ENCODE peak calls at places on chromosome 21, in ten cellular contexts. One of them, this sample, is unnamed.

GRCh38 chr21:46518983-46519583 is 60.4 kb downstream of the DIP2A start:
- DNase-seq in AG09309: no peak
- DNase-seq in activated CD8-positive, alpha-beta memory T cell treated with anti-CD3 and anti-CD28 coated beads, Interleukin-2, amount 50 U/mL, for 48 hours: no peak
- DNase-seq in A549: no peak
- DNase-seq in activated T-helper 1 cell treated with anti-CD3 and anti-CD28 coated beads, Interleukin-12 subunit alpha, Interleukin-12 subunit beta, Interleukin-2, Interleukin-4 antibody, amounts not matched to agents 30 ng/mL and 10 ng/mL and 1 ng/mL, durations not matched to agents 14 hours and 24 hours and 36 hours: no peak
- DNase-seq in left cardiac atrium: no peak
- DNase-seq in fibroblast of pulmonary artery: peak
- DNase-seq in HAP-1: no peak
- DNase-seq in cardiac fibroblast: no peak
- DNase-seq in posterior vena cava: no peak
- DNase-seq in this sample: no peak

GRCh38 chr21:45593162-45594022 is 50.1 kb upstream of the PCBP3 start:
- DNase-seq in posterior vena cava: peak
- DNase-seq in activated T-helper 1 cell treated with anti-CD3 and anti-CD28 coated beads, Interleukin-12 subunit alpha, Interleukin-12 subunit beta, Interleukin-2, Interleukin-4 antibody, amounts not matched to agents 30 ng/mL and 10 ng/mL and 1 ng/mL, durations not matched to agents 14 hours and 24 hours and 36 hours: no peak
- DNase-seq in A549: no peak
- DNase-seq in left cardiac atrium: no peak
- DNase-seq in activated CD8-positive, alpha-beta memory T cell treated with anti-CD3 and anti-CD28 coated beads, Interleukin-2, amount 50 U/mL, for 48 hours: no peak
- DNase-seq in HAP-1: no peak
- DNase-seq in cardiac fibroblast: no peak
- DNase-seq in fibroblast of pulmonary artery: no peak
- DNase-seq in AG09309: no peak
- DNase-seq in this sample: no peak

GRCh38 chr21:37245151-37245550 is 22.0 kb downstream of the VPS26C start:
- DNase-seq in left cardiac atrium: no peak
- DNase-seq in activated CD8-positive, alpha-beta memory T cell treated with anti-CD3 and anti-CD28 coated beads, Interleukin-2, amount 50 U/mL, for 48 hours: no peak
- DNase-seq in activated T-helper 1 cell treated with anti-CD3 and anti-CD28 coated beads, Interleukin-12 subunit alpha, Interleukin-12 subunit beta, Interleukin-2, Interleukin-4 antibody, amounts not matched to agents 30 ng/mL and 10 ng/mL and 1 ng/mL, durations not matched to agents 14 hours and 24 hours and 36 hours: no peak
- DNase-seq in posterior vena cava: no peak
- DNase-seq in A549: no peak
- DNase-seq in AG09309: no peak
- DNase-seq in HAP-1: no peak
- DNase-seq in cardiac fibroblast: no peak
- DNase-seq in fibroblast of pulmonary artery: no peak
- DNase-seq in this sample: no peak

GRCh38 chr21:29218749-29219148 is 80.0 kb upstream of the BACH1 start:
- DNase-seq in A549: no peak
- DNase-seq in cardiac fibroblast: no peak
- DNase-seq in fibroblast of pulmonary artery: no peak
- DNase-seq in activated T-helper 1 cell treated with anti-CD3 and anti-CD28 coated beads, Interleukin-12 subunit alpha, Interleukin-12 subunit beta, Interleukin-2, Interleukin-4 antibody, amounts not matched to agents 30 ng/mL and 10 ng/mL and 1 ng/mL, durations not matched to agents 14 hours and 24 hours and 36 hours: no peak
- DNase-seq in AG09309: no peak
- DNase-seq in left cardiac atrium: no peak
- DNase-seq in activated CD8-positive, alpha-beta memory T cell treated with anti-CD3 and anti-CD28 coated beads, Interleukin-2, amount 50 U/mL, for 48 hours: no peak
- DNase-seq in posterior vena cava: no peak
- DNase-seq in HAP-1: no peak
- DNase-seq in this sample: no peak

GRCh38 chr21:42565886-42566523 is 52.4 kb downstream of the SLC37A1 start:
- DNase-seq in A549: no peak
- DNase-seq in activated CD8-positive, alpha-beta memory T cell treated with anti-CD3 and anti-CD28 coated beads, Interleukin-2, amount 50 U/mL, for 48 hours: peak
- DNase-seq in left cardiac atrium: no peak
- DNase-seq in cardiac fibroblast: no peak
- DNase-seq in activated T-helper 1 cell treated with anti-CD3 and anti-CD28 coated beads, Interleukin-12 subunit alpha, Interleukin-12 subunit beta, Interleukin-2, Interleukin-4 antibody, amounts not matched to agents 30 ng/mL and 10 ng/mL and 1 ng/mL, durations not matched to agents 14 hours and 24 hours and 36 hours: no peak
- DNase-seq in fibroblast of pulmonary artery: no peak
- DNase-seq in posterior vena cava: peak
- DNase-seq in AG09309: no peak
- DNase-seq in HAP-1: no peak
- DNase-seq in this sample: peak

GRCh38 chr21:36478207-36478701 is 1.7 kb downstream of the CLDN14 start:
- DNase-seq in cardiac fibroblast: peak
- DNase-seq in activated CD8-positive, alpha-beta memory T cell treated with anti-CD3 and anti-CD28 coated beads, Interleukin-2, amount 50 U/mL, for 48 hours: peak
- DNase-seq in activated T-helper 1 cell treated with anti-CD3 and anti-CD28 coated beads, Interleukin-12 subunit alpha, Interleukin-12 subunit beta, Interleukin-2, Interleukin-4 antibody, amounts not matched to agents 30 ng/mL and 10 ng/mL and 1 ng/mL, durations not matched to agents 14 hours and 24 hours and 36 hours: no peak
- DNase-seq in HAP-1: no peak
- DNase-seq in left cardiac atrium: no peak
- DNase-seq in fibroblast of pulmonary artery: peak
- DNase-seq in posterior vena cava: peak
- DNase-seq in AG09309: peak
- DNase-seq in A549: peak
- DNase-seq in this sample: no peak

GRCh38 chr21:36504067-36505058 is 24.4 kb upstream of the CLDN14 start:
- DNase-seq in A549: peak
- DNase-seq in left cardiac atrium: no peak
- DNase-seq in AG09309: peak
- DNase-seq in activated T-helper 1 cell treated with anti-CD3 and anti-CD28 coated beads, Interleukin-12 subunit alpha, Interleukin-12 subunit beta, Interleukin-2, Interleukin-4 antibody, amounts not matched to agents 30 ng/mL and 10 ng/mL and 1 ng/mL, durations not matched to agents 14 hours and 24 hours and 36 hours: no peak
- DNase-seq in fibroblast of pulmonary artery: peak
- DNase-seq in cardiac fibroblast: peak
- DNase-seq in posterior vena cava: no peak
- DNase-seq in activated CD8-positive, alpha-beta memory T cell treated with anti-CD3 and anti-CD28 coated beads, Interleukin-2, amount 50 U/mL, for 48 hours: peak
- DNase-seq in HAP-1: peak
- DNase-seq in this sample: no peak

GRCh38 chr21:35051287-35051818 is 2.3 kb upstream of the RUNX1 start:
- DNase-seq in posterior vena cava: peak
- DNase-seq in A549: peak
- DNase-seq in fibroblast of pulmonary artery: peak
- DNase-seq in HAP-1: peak
- DNase-seq in activated CD8-positive, alpha-beta memory T cell treated with anti-CD3 and anti-CD28 coated beads, Interleukin-2, amount 50 U/mL, for 48 hours: peak
- DNase-seq in cardiac fibroblast: peak
- DNase-seq in AG09309: peak
- DNase-seq in left cardiac atrium: peak
- DNase-seq in activated T-helper 1 cell treated with anti-CD3 and anti-CD28 coated beads, Interleukin-12 subunit alpha, Interleukin-12 subunit beta, Interleukin-2, Interleukin-4 antibody, amounts not matched to agents 30 ng/mL and 10 ng/mL and 1 ng/mL, durations not matched to agents 14 hours and 24 hours and 36 hours: peak
- DNase-seq in this sample: peak

GRCh38 chr21:29697555-29698193 is 242.1 kb downstream of the GRIK1 start:
- DNase-seq in A549: no peak
- DNase-seq in left cardiac atrium: no peak
- DNase-seq in posterior vena cava: no peak
- DNase-seq in fibroblast of pulmonary artery: peak
- DNase-seq in AG09309: no peak
- DNase-seq in activated T-helper 1 cell treated with anti-CD3 and anti-CD28 coated beads, Interleukin-12 subunit alpha, Interleukin-12 subunit beta, Interleukin-2, Interleukin-4 antibody, amounts not matched to agents 30 ng/mL and 10 ng/mL and 1 ng/mL, durations not matched to agents 14 hours and 24 hours and 36 hours: no peak
- DNase-seq in HAP-1: no peak
- DNase-seq in cardiac fibroblast: peak
- DNase-seq in activated CD8-positive, alpha-beta memory T cell treated with anti-CD3 and anti-CD28 coated beads, Interleukin-2, amount 50 U/mL, for 48 hours: no peak
- DNase-seq in this sample: no peak

GRCh38 chr21:45595574-45596295 is 47.8 kb upstream of the PCBP3 start:
- DNase-seq in AG09309: no peak
- DNase-seq in fibroblast of pulmonary artery: no peak
- DNase-seq in activated CD8-positive, alpha-beta memory T cell treated with anti-CD3 and anti-CD28 coated beads, Interleukin-2, amount 50 U/mL, for 48 hours: no peak
- DNase-seq in posterior vena cava: peak
- DNase-seq in activated T-helper 1 cell treated with anti-CD3 and anti-CD28 coated beads, Interleukin-12 subunit alpha, Interleukin-12 subunit beta, Interleukin-2, Interleukin-4 antibody, amounts not matched to agents 30 ng/mL and 10 ng/mL and 1 ng/mL, durations not matched to agents 14 hours and 24 hours and 36 hours: no peak
- DNase-seq in HAP-1: no peak
- DNase-seq in A549: no peak
- DNase-seq in cardiac fibroblast: no peak
- DNase-seq in left cardiac atrium: no peak
- DNase-seq in this sample: no peak

GRCh38 chr21:45612096-45613019 is 31.2 kb upstream of the PCBP3 start:
- DNase-seq in activated CD8-positive, alpha-beta memory T cell treated with anti-CD3 and anti-CD28 coated beads, Interleukin-2, amount 50 U/mL, for 48 hours: no peak
- DNase-seq in activated T-helper 1 cell treated with anti-CD3 and anti-CD28 coated beads, Interleukin-12 subunit alpha, Interleukin-12 subunit beta, Interleukin-2, Interleukin-4 antibody, amounts not matched to agents 30 ng/mL and 10 ng/mL and 1 ng/mL, durations not matched to agents 14 hours and 24 hours and 36 hours: no peak
- DNase-seq in fibroblast of pulmonary artery: peak
- DNase-seq in posterior vena cava: peak
- DNase-seq in left cardiac atrium: no peak
- DNase-seq in cardiac fibroblast: peak
- DNase-seq in A549: no peak
- DNase-seq in AG09309: no peak
- DNase-seq in HAP-1: no peak
- DNase-seq in this sample: peak

GRCh38 chr21:36350282-36350910 is 30.4 kb downstream of the MORC3 start:
- DNase-seq in A549: no peak
- DNase-seq in cardiac fibroblast: peak
- DNase-seq in posterior vena cava: no peak
- DNase-seq in activated T-helper 1 cell treated with anti-CD3 and anti-CD28 coated beads, Interleukin-12 subunit alpha, Interleukin-12 subunit beta, Interleukin-2, Interleukin-4 antibody, amounts not matched to agents 30 ng/mL and 10 ng/mL and 1 ng/mL, durations not matched to agents 14 hours and 24 hours and 36 hours: no peak
- DNase-seq in left cardiac atrium: peak
- DNase-seq in fibroblast of pulmonary artery: peak
- DNase-seq in AG09309: no peak
- DNase-seq in activated CD8-positive, alpha-beta memory T cell treated with anti-CD3 and anti-CD28 coated beads, Interleukin-2, amount 50 U/mL, for 48 hours: no peak
- DNase-seq in HAP-1: no peak
- DNase-seq in this sample: no peak

GRCh38 chr21:32917392-32918135 is 108.2 kb upstream of the OLIG2 start:
- DNase-seq in activated CD8-positive, alpha-beta memory T cell treated with anti-CD3 and anti-CD28 coated beads, Interleukin-2, amount 50 U/mL, for 48 hours: no peak
- DNase-seq in AG09309: no peak
- DNase-seq in fibroblast of pulmonary artery: peak
- DNase-seq in posterior vena cava: no peak
- DNase-seq in HAP-1: no peak
- DNase-seq in cardiac fibroblast: peak
- DNase-seq in A549: no peak
- DNase-seq in activated T-helper 1 cell treated with anti-CD3 and anti-CD28 coated beads, Interleukin-12 subunit alpha, Interleukin-12 subunit beta, Interleukin-2, Interleukin-4 antibody, amounts not matched to agents 30 ng/mL and 10 ng/mL and 1 ng/mL, durations not matched to agents 14 hours and 24 hours and 36 hours: no peak
- DNase-seq in left cardiac atrium: peak
- DNase-seq in this sample: no peak

GRCh38 chr21:35053356-35054096 is 4.4 kb upstream of the RUNX1 start:
- DNase-seq in activated CD8-positive, alpha-beta memory T cell treated with anti-CD3 and anti-CD28 coated beads, Interleukin-2, amount 50 U/mL, for 48 hours: no peak
- DNase-seq in activated T-helper 1 cell treated with anti-CD3 and anti-CD28 coated beads, Interleukin-12 subunit alpha, Interleukin-12 subunit beta, Interleukin-2, Interleukin-4 antibody, amounts not matched to agents 30 ng/mL and 10 ng/mL and 1 ng/mL, durations not matched to agents 14 hours and 24 hours and 36 hours: no peak
- DNase-seq in A549: no peak
- DNase-seq in cardiac fibroblast: no peak
- DNase-seq in AG09309: no peak
- DNase-seq in HAP-1: no peak
- DNase-seq in fibroblast of pulmonary artery: peak
- DNase-seq in posterior vena cava: no peak
- DNase-seq in left cardiac atrium: no peak
- DNase-seq in this sample: no peak

GRCh38 chr21:15722591-15723324 is 7.0 kb upstream of the USP25 start:
- DNase-seq in activated T-helper 1 cell treated with anti-CD3 and anti-CD28 coated beads, Interleukin-12 subunit alpha, Interleukin-12 subunit beta, Interleukin-2, Interleukin-4 antibody, amounts not matched to agents 30 ng/mL and 10 ng/mL and 1 ng/mL, durations not matched to agents 14 hours and 24 hours and 36 hours: no peak
- DNase-seq in cardiac fibroblast: no peak
- DNase-seq in AG09309: no peak
- DNase-seq in A549: no peak
- DNase-seq in fibroblast of pulmonary artery: no peak
- DNase-seq in posterior vena cava: no peak
- DNase-seq in HAP-1: no peak
- DNase-seq in activated CD8-positive, alpha-beta memory T cell treated with anti-CD3 and anti-CD28 coated beads, Interleukin-2, amount 50 U/mL, for 48 hours: no peak
- DNase-seq in left cardiac atrium: no peak
- DNase-seq in this sample: no peak